ENCODE peak calls at places on chromosomes 13 and 19, in eight cellular contexts. O is GM12878, T is HepG2, U is HCT116, E is Panc1, P is K562, C is upper lobe of left lung, I is GM23338. W is an unnamed sample.

GRCh38 chr13:39527961-39528720 is 74.9 kb downstream of the LHFPL6 start:
- ATAC-seq in U (peak; percentile 86), E (peak; percentile 96), T (no peak), O (no peak), P (no peak), C (peak; percentile 79), I (no peak), W (no peak)

GRCh38 chr19:19591133-19591825 is 27.2 kb downstream of the PBX4 start:
- ATAC-seq in T (no peak), I (peak; percentile 84), O (peak; percentile 94), E (peak; percentile 89), U (peak; percentile 75), C (peak; percentile 71), P (peak; percentile 40), W (peak; percentile 43)

GRCh38 chr19:45793178-45793564 is 526 bp upstream of the DMWD start:
- ATAC-seq in O (peak; percentile 23), U (no peak), P (no peak), I (no peak), T (no peak), C (no peak), E (no peak), W (no peak)

GRCh38 chr19:32380269-32380668 is 25.3 kb upstream of the DPY19L3 start:
- ATAC-seq in O (no peak), T (no peak), U (no peak), C (no peak), I (no peak), P (no peak), E (no peak), W (no peak)

GRCh38 chr13:75492389-75492788 is 10.4 kb upstream of the TBC1D4 start:
- ATAC-seq in I (no peak), O (no peak), U (no peak), T (no peak), C (no peak), P (no peak), E (no peak), W (no peak)

GRCh38 chr19:13463296-13463695 is 43.0 kb downstream of the CACNA1A start:
- ATAC-seq in I (peak; percentile 29), E (no peak), U (no peak), T (no peak), P (no peak), C (no peak), O (no peak), W (no peak)

GRCh38 chr19:4208385-4209094 is 20.8 kb upstream of the EBI3 start:
- ATAC-seq in T (peak; percentile 56), U (peak; percentile 77), O (peak; percentile 68), E (peak; percentile 43), P (no peak), I (peak; percentile 54), C (no peak), W (no peak)

GRCh38 chr19:10817291-10818038 is 18.5 kb downstream of the TMED1 start:
- ATAC-seq in U (no peak), T (no peak), C (peak; percentile 83), O (no peak), E (no peak), P (no peak), I (no peak), W (peak; percentile 68)

GRCh38 chr13:111516712-111517640 is 196.5 kb downstream of the TEX29 start:
- ATAC-seq in T (peak; percentile 49), C (no peak), E (peak; percentile 77), O (no peak), I (peak; percentile 13), U (peak; percentile 25), P (no peak), W (no peak)

GRCh38 chr13:107170270-107170931 is 602.5 kb upstream of the ARGLU1 start:
- ATAC-seq in T (no peak), E (no peak), C (no peak), P (no peak), I (no peak), O (no peak), U (no peak), W (no peak)

GRCh38 chr13:45092668-45093067 is 27.6 kb upstream of the GTF2F2 start:
- ATAC-seq in I (no peak), U (no peak), C (no peak), E (no peak), T (no peak), P (no peak), O (no peak), W (no peak)

GRCh38 chr19:31147234-31147633 is 202.0 kb downstream of the TSHZ3 start:
- ATAC-seq in P (no peak), I (no peak), O (no peak), T (no peak), C (no peak), E (no peak), U (no peak), W (no peak)

GRCh38 chr13:39335721-39336120 is 267.3 kb downstream of the LHFPL6 start:
- ATAC-seq in O (no peak), P (no peak), E (no peak), T (no peak), I (no peak), U (no peak), C (no peak), W (no peak)

DNA sequence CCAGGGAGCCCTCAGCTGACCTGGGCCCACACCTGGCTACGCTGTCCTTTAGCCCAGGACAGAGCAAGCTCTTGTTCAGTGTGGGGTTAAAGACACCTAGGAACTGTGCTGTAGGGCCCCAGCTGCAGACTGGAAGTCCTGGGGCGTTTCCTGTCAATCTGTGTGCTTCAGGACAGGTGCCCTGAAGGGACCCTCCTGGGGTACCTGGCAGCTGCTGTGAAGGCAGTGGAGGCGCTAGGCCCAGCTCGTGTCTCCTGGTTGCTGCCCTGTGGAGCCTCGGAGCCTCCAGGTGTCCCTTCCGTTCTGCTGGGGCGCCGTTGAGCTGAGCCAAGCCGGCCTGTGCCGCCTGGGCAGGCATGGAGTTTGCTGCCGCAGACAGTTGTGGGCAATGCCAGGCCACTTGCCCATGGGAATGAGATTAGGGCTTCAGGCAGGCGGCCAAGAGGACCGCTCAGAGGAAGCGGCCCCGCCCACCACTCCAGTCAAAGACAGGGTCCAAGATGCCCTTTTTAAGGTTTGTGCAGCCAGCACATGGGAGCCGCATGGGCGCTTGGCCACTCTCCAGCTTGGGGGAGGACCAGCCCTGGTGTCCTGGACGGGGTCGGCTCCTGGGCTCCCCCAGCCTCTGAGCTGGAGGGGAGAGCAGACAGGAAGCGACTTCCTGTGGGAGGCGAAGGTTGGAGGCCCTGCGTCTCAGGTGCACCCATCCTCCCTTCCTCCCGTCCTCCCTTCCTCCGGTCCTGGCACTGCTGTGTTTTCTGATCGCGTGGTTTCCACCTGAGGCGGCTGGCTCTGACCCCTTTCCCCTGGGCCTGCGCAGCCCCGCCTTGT is 4.0 kb downstream of the PTBP1 start:
- ATAC-seq in I (no peak), C (no peak), U (no peak), T (no peak), O (no peak), P (no peak), E (no peak), W (no peak)
- H3K27ac ChIP-seq in I (peak overlapping the region; percentile 76), C (peak overlapping the region; percentile 100), U (peak overlapping the region; percentile 53), T (peak overlapping the region; percentile 45), O (no peak overlapping the region), P (peak overlapping the region; percentile 98), E (peak overlapping the region; percentile 89), W (peak overlapping the region; percentile 99)

DNA sequence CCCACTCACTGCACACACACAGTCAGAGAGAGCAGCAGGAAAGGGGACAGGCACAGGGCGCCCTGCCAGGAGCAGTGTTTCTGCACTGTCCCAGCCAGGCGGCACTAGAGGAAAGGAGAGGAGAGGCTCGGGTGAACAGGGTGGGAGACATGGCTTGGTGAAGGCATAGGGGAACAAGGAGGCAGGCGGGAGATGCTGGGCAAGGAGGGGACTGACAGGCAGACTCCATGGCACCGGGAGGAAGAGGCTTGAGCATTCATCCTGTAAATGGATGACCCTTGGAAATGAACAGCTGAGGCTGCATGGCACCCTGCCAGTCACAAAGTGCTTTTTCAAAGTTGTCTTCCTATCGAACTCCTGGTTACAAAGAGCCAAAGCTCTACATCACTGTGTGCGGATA is 22.5 kb downstream of the MED26 start:
- ATAC-seq in T (no peak), E (no peak), P (peak; percentile 16), C (no peak), U (no peak), O (peak; percentile 66), I (peak; percentile 39), W (no peak)
- TF ChIP-seq CTCF in T (no peak), E (no peak), P (no peak), C (no peak), U (no peak), O (no peak), I (no peak), W (no peak)

GRCh38 chr19:39412867-39413268 is 399 bp downstream of the PLEKHG2 start:
- ATAC-seq in C (no peak), P (no peak), E (no peak), I (peak; percentile 26), O (no peak), U (no peak), T (no peak), W (no peak)

GRCh38 chr19:39411832-39412099 is 703 bp upstream of the PLEKHG2 start:
- ATAC-seq in T (peak; percentile 47), P (peak; percentile 45), I (peak; percentile 14), U (peak; percentile 52), C (peak; percentile 54), E (peak; percentile 46), O (peak; percentile 39), W (peak; percentile 33)

GRCh38 chr19:39413903-39414608 is 1.6 kb downstream of the PLEKHG2 start:
- ATAC-seq in U (no peak), O (no peak), C (no peak), T (peak; percentile 35), I (no peak), P (peak; percentile 10), E (peak; percentile 1), W (no peak)

GRCh38 chr19:39412100-39412866 is at the start of gene PLEKHG2:
- ATAC-seq in P (peak; percentile 83), O (peak; percentile 59), E (peak; percentile 67), C (peak; percentile 63), I (peak; percentile 39), U (peak; percentile 65), T (peak; percentile 57), W (peak; percentile 55)

DNA sequence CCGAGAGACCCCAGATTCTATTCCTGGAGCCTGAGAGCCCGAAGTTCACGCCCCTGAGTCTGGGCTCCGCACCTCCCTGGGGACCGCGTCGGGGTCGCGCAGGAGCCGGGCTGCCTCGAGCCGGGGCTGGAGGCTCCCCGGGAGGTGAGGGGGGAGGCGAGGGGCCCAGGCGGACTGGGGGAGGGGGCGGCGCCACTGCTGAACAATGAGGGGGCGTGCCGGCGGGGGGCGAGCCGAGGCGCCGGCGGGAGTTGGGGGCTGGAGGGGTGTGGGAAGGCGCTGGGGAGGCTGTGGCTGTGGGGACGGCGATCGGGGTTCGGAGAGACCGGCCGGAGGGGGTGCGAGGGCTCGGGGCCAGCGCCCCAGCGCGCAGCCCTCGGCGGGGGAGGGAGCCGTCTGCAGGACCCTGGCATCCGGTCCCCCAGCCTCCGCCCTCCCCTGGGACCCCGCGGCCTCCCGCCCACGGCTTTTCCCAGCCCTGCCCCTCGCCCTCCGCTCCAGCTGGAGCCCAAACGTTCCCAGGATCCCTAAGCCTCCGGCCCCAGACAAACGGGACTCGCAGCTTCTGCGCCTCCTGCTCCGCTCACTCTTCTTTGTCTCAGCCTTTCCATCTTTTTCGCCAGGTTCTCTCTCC is 917 bp downstream of the PLEKHG2 start:
- ATAC-seq in E (peak; percentile 2), I (peak; percentile 6), P (no peak), T (no peak), O (no peak), C (peak; percentile 0), U (no peak), W (no peak)
- TF ChIP-seq POLR2AphosphoS5 in E (no peak), I (no peak), P (no peak), T (no peak), O (no peak), C (peak; percentile 11), U (no peak), W (peak; percentile 51)

DNA sequence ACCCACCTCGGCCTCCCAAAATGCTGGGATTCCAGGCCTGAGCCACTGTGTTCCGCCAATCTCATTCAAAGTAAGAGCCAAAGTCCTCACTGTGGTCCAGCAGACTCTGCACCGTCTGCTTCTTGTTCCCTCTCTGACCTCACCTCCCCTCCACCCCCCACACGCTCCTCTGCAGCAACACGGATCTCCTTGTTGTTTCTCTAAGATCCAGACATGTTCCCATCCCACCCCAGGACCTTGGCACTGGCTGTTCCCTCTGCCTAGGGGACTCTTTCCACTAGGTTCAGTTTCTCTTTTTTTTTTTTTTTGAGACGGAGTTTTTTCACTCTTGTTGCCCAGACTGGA is 38.4 kb downstream of the LTBP4 start:
- ATAC-seq in E (no peak), I (no peak), C (no peak), U (no peak), T (no peak), O (no peak), P (no peak), W (peak; percentile 15)
- H3K27ac ChIP-seq in E (no peak overlapping the region), I (no peak overlapping the region), C (no peak overlapping the region), U (no peak overlapping the region), T (no peak overlapping the region), O (no peak overlapping the region), P (no peak overlapping the region), W (peak overlapping the region; percentile 71)